ENCODE peak calls at places on chromosome 11, in seven cellular contexts. P is GM12878, Y is HCT116, D is K562, L is SK-N-SH, W is HepG2, O is H1. F is an unnamed sample.

GRCh38 chr11:60261014-60261413 is 18.1 kb upstream of the MS4A4E start:
- DNase-seq in P (no peak), Y (no peak), D (no peak), L (no peak), W (no peak), O (no peak), F (no peak)

GRCh38 chr11:75160328-75160757 is 9.4 kb downstream of the SLCO2B1 start:
- DNase-seq in P (no peak), Y (no peak), D (no peak), L (no peak), W (no peak), O (no peak), F (no peak)

GRCh38 chr11:95711162-95711944 is 78.2 kb downstream of the FAM76B start:
- DNase-seq in P (peak; percentile 28), Y (no peak), D (no peak), L (no peak), W (no peak), O (no peak), F (no peak)

GRCh38 chr11:875769-876301 is 33.2 kb downstream of the TSPAN4 start:
- DNase-seq in P (no peak), Y (no peak), D (peak; percentile 92), L (no peak), W (no peak), O (no peak), F (no peak)

GRCh38 chr11:119337581-119338317 is 2.9 kb downstream of the C1QTNF5 start:
- DNase-seq in P (no peak), Y (no peak), D (peak; percentile 36), L (peak; percentile 74), W (no peak), O (no peak), F (no peak)

GRCh38 chr11:35324183-35324582 is 95.2 kb downstream of the SLC1A2 start:
- DNase-seq in P (no peak), Y (no peak), D (no peak), L (no peak), W (no peak), O (no peak), F (no peak)

GRCh38 chr11:62124186-62125113 is 639 bp downstream of the INCENP start:
- DNase-seq in P (no peak), Y (no peak), D (peak; percentile 71), L (peak; percentile 69), W (peak; percentile 37), O (no peak), F (peak; percentile 58)

GRCh38 chr11:93668171-93668570 is 6.7 kb downstream of the CEP295 start:
- DNase-seq in P (no peak), Y (no peak), D (no peak), L (no peak), W (no peak), O (no peak), F (no peak)

GRCh38 chr11:134393638-134394037 is 18.4 kb downstream of the B3GAT1 start:
- DNase-seq in P (no peak), Y (peak; percentile 2), D (peak; percentile 56), L (peak; percentile 81), W (peak; percentile 13), O (no peak), F (peak; percentile 99)

GRCh38 chr11:123357990-123358827 is 71.9 kb upstream of the GRAMD1B start:
- DNase-seq in P (peak; percentile 34), Y (no peak), D (no peak), L (peak; percentile 82), W (no peak), O (no peak), F (peak; percentile 35)

GRCh38 chr11:128862421-128862820 is 4.7 kb downstream of the KCNJ1 start:
- DNase-seq in P (no peak), Y (no peak), D (no peak), L (no peak), W (no peak), O (no peak), F (no peak)

GRCh38 chr11:126484266-126484665 is 128.8 kb downstream of the ST3GAL4 start:
- DNase-seq in P (no peak), Y (no peak), D (no peak), L (no peak), W (peak; percentile 11), O (no peak), F (no peak)

DNA sequence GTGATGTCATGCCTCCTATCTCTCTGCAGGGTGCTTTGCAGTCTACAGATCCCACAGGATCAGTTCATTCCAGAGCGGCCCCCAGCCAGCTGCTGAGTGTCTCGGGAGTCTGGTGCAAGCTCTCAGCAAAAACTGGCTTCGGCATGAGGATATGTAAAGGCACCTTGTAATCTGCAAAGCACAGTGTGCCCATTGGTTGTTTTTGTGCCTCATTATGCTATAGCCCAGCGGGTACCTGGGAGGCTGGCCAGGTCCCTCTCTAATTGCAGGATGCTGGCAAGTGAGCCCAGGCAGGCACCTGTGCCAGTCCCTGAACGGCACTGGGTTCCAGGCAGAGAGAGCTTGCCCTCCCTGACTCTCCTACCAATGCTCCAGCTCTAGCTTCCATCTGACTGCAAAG is 128.7 kb downstream of the DSCAML1 start:
- DNase-seq in P (no peak), Y (no peak), D (no peak), L (no peak), W (no peak), O (no peak), F (peak; percentile 23)
- TF ChIP-seq JUND in P (no peak), Y (no peak), D (no peak), L (no peak), W (no peak), O (no peak), F (no peak)

DNA sequence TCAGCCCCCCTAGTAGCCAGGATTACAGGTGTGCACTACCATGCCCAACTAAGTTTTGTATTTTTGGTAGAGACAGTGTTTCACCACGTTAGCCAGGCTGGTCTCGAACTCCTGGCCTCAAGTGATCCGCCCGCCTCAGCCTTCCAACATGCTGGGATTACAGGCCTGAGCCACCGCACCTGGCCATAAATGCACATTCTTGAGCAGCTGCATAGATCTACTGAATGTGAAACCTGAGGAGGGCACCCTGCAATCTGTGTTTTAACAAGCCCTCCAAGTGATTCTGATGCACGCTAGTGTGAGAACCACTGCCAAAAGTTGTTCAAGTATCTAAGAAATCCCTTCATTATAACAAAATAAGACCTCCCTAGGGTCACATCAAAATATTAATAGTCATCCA is 89.3 kb downstream of the RDX start:
- DNase-seq in P (no peak), Y (no peak), D (no peak), L (no peak), W (no peak), O (no peak), F (no peak)
- TF ChIP-seq JUND in P (no peak), Y (no peak), D (no peak), L (no peak), W (no peak), O (no peak), F (no peak)

GRCh38 chr11:31641477-31642062 is 132.0 kb downstream of the ELP4 start:
- DNase-seq in P (no peak), Y (peak; percentile 39), D (peak; percentile 40), L (peak; percentile 5), W (peak; percentile 40), O (peak; percentile 17), F (peak; percentile 72)
- TF ChIP-seq JUND in P (no peak), Y (no peak), D (no peak), L (no peak), W (no peak), O (no peak), F (no peak)

GRCh38 chr11:12764187-12764914 is 90.1 kb downstream of the TEAD1 start:
- DNase-seq in P (no peak), Y (no peak), D (peak; percentile 81), L (no peak), W (no peak), O (no peak), F (no peak)
- TF ChIP-seq JUND in P (no peak), Y (no peak), D (no peak), L (no peak), W (no peak), O (no peak), F (no peak)

GRCh38 chr11:14054708-14055107 is 92.2 kb downstream of the SPON1 start:
- DNase-seq in P (no peak), Y (no peak), D (no peak), L (no peak), W (no peak), O (no peak), F (no peak)
- TF ChIP-seq JUND in P (no peak), Y (no peak), D (no peak), L (no peak), W (no peak), O (no peak), F (no peak)

DNA sequence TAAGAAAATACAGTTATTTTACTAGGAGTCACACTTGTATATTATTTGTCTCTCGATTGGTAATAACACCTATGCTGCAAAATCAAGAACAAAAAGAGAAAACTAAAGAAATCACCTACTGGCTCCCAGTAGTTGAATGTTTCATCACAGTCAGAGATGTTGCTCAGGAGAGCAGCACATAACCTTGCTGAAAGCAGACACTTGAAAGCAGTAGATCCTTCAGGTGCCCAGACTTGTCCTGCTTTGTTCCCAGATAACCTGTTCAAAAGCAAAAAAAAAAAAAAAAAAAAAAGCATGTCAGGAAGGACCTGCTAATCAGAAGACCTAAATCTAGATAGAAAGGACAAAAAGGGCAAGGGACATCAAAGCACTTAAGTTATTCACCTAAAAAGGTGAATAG is 1.3 kb downstream of the ALG9 start:
- DNase-seq in P (no peak), Y (no peak), D (no peak), L (no peak), W (no peak), O (no peak), F (no peak)
- TF ChIP-seq JUND in P (no peak), Y (no peak), D (no peak), L (no peak), W (no peak), O (no peak), F (no peak)

DNA sequence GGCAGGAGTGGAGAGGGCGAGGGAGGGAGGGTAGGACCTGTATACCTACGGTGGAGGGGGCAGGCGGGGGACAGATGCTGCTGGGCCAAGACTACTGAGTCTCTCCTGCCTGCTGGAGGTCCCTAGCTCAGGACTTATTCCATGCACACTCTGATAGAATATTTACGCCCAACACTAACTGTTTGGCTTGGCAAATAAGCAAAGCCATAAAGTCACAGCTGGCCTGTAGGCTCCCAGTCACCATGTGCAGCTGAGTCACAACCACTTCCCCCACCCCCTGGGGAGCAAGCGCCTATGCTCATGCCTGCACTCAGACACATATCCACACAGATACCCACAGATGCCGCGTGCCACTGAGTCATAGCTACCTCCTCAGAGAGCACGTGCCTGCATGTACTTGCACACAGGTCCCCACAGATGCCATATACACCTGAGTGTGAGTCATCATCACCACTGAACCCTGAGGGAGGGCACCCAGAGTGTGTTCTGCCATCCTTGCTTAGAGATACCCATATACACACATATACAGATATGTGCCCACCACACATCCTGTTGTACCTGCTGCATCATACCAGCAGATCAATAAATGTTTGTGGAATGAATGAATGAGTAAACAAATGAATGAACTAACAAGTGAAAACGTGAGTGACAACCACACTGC is 95.8 kb downstream of the SWAP70 start:
- DNase-seq in P (peak; percentile 74), Y (peak; percentile 96), D (peak; percentile 71), L (peak; percentile 47), W (peak; percentile 52), O (no peak), F (no peak)
- TF ChIP-seq JUND in P (no peak), Y (peak; percentile 98), D (peak; percentile 83), L (peak; percentile 98), W (no peak), O (no peak), F (no peak)